ENCODE peak calls at places on chromosomes 5 and 9, in eight cellular contexts. One of them, this sample, is unnamed.

GRCh38 chr5:135505973-135506372 is 29.8 kb downstream of the NEUROG1 start:
- DNase-seq in SK-N-SH: no peak
- DNase-seq in GM12878: no peak
- DNase-seq in Panc1: no peak
- DNase-seq in HCT116: no peak
- DNase-seq in HepG2: no peak
- DNase-seq in stomach: no peak
- DNase-seq in suprapubic skin: no peak
- DNase-seq in this sample: no peak

GRCh38 chr5:177371705-177372533 is 12.3 kb upstream of the SLC34A1 start:
- DNase-seq in SK-N-SH: no peak
- DNase-seq in stomach: no peak
- DNase-seq in HCT116: no peak
- DNase-seq in Panc1: no peak
- DNase-seq in suprapubic skin: no peak
- DNase-seq in GM12878: no peak
- DNase-seq in HepG2: no peak
- DNase-seq in this sample: no peak

GRCh38 chr5:2019716-2020115 is 137.0 kb upstream of the IRX4 start:
- DNase-seq in suprapubic skin: no peak
- DNase-seq in GM12878: no peak
- DNase-seq in SK-N-SH: no peak
- DNase-seq in HCT116: no peak
- DNase-seq in Panc1: no peak
- DNase-seq in stomach: no peak
- DNase-seq in HepG2: no peak
- DNase-seq in this sample: peak; percentile 62

GRCh38 chr5:1402611-1403255 is 42.5 kb downstream of the SLC6A3 start:
- DNase-seq in Panc1: no peak
- DNase-seq in GM12878: no peak
- DNase-seq in suprapubic skin: peak; percentile 52
- DNase-seq in stomach: no peak
- DNase-seq in SK-N-SH: no peak
- DNase-seq in HCT116: no peak
- DNase-seq in HepG2: no peak
- DNase-seq in this sample: no peak

GRCh38 chr5:77957516-77957915 is 181.4 kb upstream of the TBCA start:
- DNase-seq in HepG2: no peak
- DNase-seq in Panc1: no peak
- DNase-seq in HCT116: no peak
- DNase-seq in suprapubic skin: no peak
- DNase-seq in GM12878: no peak
- DNase-seq in stomach: no peak
- DNase-seq in SK-N-SH: no peak
- DNase-seq in this sample: no peak

GRCh38 chr5:71601222-71602026 is 14.3 kb downstream of the MCCC2 start:
- DNase-seq in GM12878: peak; percentile 20
- DNase-seq in HCT116: peak; percentile 95
- DNase-seq in stomach: peak; percentile 54
- DNase-seq in HepG2: peak; percentile 74
- DNase-seq in suprapubic skin: no peak
- DNase-seq in SK-N-SH: peak; percentile 65
- DNase-seq in Panc1: peak; percentile 91
- DNase-seq in this sample: no peak

GRCh38 chr5:1931590-1932138 is 48.9 kb upstream of the IRX4 start:
- DNase-seq in stomach: peak; percentile 39
- DNase-seq in HCT116: no peak
- DNase-seq in GM12878: no peak
- DNase-seq in SK-N-SH: no peak
- DNase-seq in HepG2: no peak
- DNase-seq in Panc1: no peak
- DNase-seq in suprapubic skin: peak; percentile 72
- DNase-seq in this sample: no peak

GRCh38 chr9:3329361-3329760 is 196.4 kb downstream of the RFX3 start:
- DNase-seq in HepG2: no peak
- DNase-seq in GM12878: no peak
- DNase-seq in stomach: no peak
- DNase-seq in Panc1: no peak
- DNase-seq in SK-N-SH: no peak
- DNase-seq in HCT116: no peak
- DNase-seq in suprapubic skin: no peak
- DNase-seq in this sample: no peak

GRCh38 chr5:96743065-96743768 is 64.5 kb downstream of the ERAP1 start:
- DNase-seq in HepG2: no peak
- DNase-seq in SK-N-SH: no peak
- DNase-seq in HCT116: no peak
- DNase-seq in Panc1: no peak
- DNase-seq in GM12878: no peak
- DNase-seq in stomach: no peak
- DNase-seq in suprapubic skin: no peak
- DNase-seq in this sample: no peak

GRCh38 chr5:111072949-111073682 is 1.6 kb downstream of the TSLP start:
- DNase-seq in Panc1: no peak
- DNase-seq in HepG2: no peak
- DNase-seq in HCT116: peak; percentile 19
- DNase-seq in GM12878: no peak
- DNase-seq in suprapubic skin: peak; percentile 75
- DNase-seq in stomach: peak; percentile 28
- DNase-seq in SK-N-SH: peak; percentile 84
- DNase-seq in this sample: no peak

GRCh38 chr9:84759300-84759750 is 89.8 kb downstream of the NTRK2 start:
- DNase-seq in SK-N-SH: no peak
- DNase-seq in HepG2: no peak
- DNase-seq in GM12878: peak; percentile 81
- DNase-seq in suprapubic skin: no peak
- DNase-seq in Panc1: no peak
- DNase-seq in HCT116: no peak
- DNase-seq in stomach: no peak
- DNase-seq in this sample: no peak

GRCh38 chr5:150109921-150110320 is 23.6 kb upstream of the CSF1R start:
- DNase-seq in HepG2: no peak
- DNase-seq in SK-N-SH: no peak
- DNase-seq in HCT116: peak; percentile 40
- DNase-seq in Panc1: no peak
- DNase-seq in stomach: no peak
- DNase-seq in GM12878: no peak
- DNase-seq in suprapubic skin: no peak
- DNase-seq in this sample: no peak

GRCh38 chr5:14415516-14416074 is 166.0 kb upstream of the OTULINL start:
- DNase-seq in GM12878: peak; percentile 41
- DNase-seq in SK-N-SH: no peak
- DNase-seq in HepG2: no peak
- DNase-seq in HCT116: no peak
- DNase-seq in suprapubic skin: no peak
- DNase-seq in Panc1: no peak
- DNase-seq in stomach: no peak
- DNase-seq in this sample: no peak

GRCh38 chr5:43041131-43041668 is 1.1 kb upstream of the ANXA2R start:
- DNase-seq in HCT116: no peak
- DNase-seq in stomach: no peak
- DNase-seq in suprapubic skin: no peak
- DNase-seq in HepG2: no peak
- DNase-seq in GM12878: no peak
- DNase-seq in Panc1: no peak
- DNase-seq in SK-N-SH: no peak
- DNase-seq in this sample: no peak

GRCh38 chr5:137497396-137498290 is 1.5 kb downstream of the SPOCK1 start:
- DNase-seq in HCT116: no peak
- DNase-seq in SK-N-SH: peak; percentile 21
- DNase-seq in HepG2: no peak
- DNase-seq in stomach: no peak
- DNase-seq in GM12878: no peak
- DNase-seq in suprapubic skin: no peak
- DNase-seq in Panc1: no peak
- DNase-seq in this sample: no peak

GRCh38 chr9:31168161-31168560 is 1216.3 kb upstream of the ACO1 start:
- DNase-seq in stomach: no peak
- DNase-seq in GM12878: no peak
- DNase-seq in HCT116: no peak
- DNase-seq in suprapubic skin: no peak
- DNase-seq in Panc1: no peak
- DNase-seq in SK-N-SH: no peak
- DNase-seq in HepG2: no peak
- DNase-seq in this sample: no peak

GRCh38 chr5:176436641-176437040 is 11.5 kb upstream of the FAF2 start:
- DNase-seq in SK-N-SH: no peak
- DNase-seq in stomach: no peak
- DNase-seq in Panc1: no peak
- DNase-seq in HepG2: peak; percentile 55
- DNase-seq in GM12878: no peak
- DNase-seq in suprapubic skin: no peak
- DNase-seq in HCT116: no peak
- DNase-seq in this sample: peak; percentile 3

GRCh38 chr9:21764736-21765245 is 37.6 kb upstream of the MTAP start:
- DNase-seq in Panc1: no peak
- DNase-seq in SK-N-SH: no peak
- DNase-seq in GM12878: no peak
- DNase-seq in HepG2: peak; percentile 1
- DNase-seq in HCT116: no peak
- DNase-seq in suprapubic skin: no peak
- DNase-seq in stomach: no peak
- DNase-seq in this sample: no peak

GRCh38 chr9:21993893-21994525 is at the start of gene CDKN2A:
- DNase-seq in GM12878: no peak
- DNase-seq in Panc1: no peak
- DNase-seq in stomach: peak; percentile 46
- DNase-seq in HepG2: no peak
- DNase-seq in suprapubic skin: no peak
- DNase-seq in SK-N-SH: peak; percentile 79
- DNase-seq in HCT116: no peak
- DNase-seq in this sample: no peak

GRCh38 chr9:70421272-70422180 is 7.1 kb upstream of the KLF9 start:
- DNase-seq in SK-N-SH: no peak
- DNase-seq in GM12878: no peak
- DNase-seq in HCT116: no peak
- DNase-seq in suprapubic skin: peak; percentile 74
- DNase-seq in stomach: no peak
- DNase-seq in HepG2: no peak
- DNase-seq in Panc1: no peak
- DNase-seq in this sample: no peak

DNA sequence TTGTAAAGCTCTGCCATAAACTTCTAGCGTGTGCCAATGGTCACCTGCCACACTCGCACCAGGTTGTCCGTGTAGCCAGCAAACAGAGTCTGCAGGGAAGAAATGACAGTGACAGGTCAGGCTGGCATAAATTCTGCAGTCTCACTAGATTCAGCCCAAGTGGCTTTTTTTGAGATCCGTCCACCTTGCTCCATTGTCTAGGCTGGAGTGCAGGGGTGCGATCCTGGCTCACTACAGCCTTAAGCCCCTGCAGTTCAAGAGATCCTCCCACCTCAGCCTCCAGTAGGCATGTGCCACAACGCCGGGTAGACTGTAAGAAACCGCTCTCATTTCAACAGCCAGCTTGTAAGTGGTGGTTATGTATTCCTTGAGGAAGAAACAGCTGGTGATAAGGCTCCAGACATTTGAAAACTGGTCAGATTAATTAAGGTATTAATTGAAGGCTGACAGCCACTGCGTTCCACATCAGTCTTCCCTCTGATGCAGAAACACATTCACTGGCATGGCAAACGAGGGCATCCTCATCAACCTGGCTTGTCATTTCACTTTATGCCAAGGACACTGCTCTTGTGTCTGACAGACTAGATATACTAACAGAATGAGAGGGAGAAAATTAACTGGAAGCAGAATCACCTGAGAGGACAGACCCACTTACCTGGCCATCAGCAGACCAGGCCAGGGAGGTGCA is 6.6 kb downstream of the RACK1 start:
- DNase-seq in GM12878: no peak
- DNase-seq in HCT116: no peak
- DNase-seq in SK-N-SH: no peak
- DNase-seq in stomach: no peak
- DNase-seq in suprapubic skin: no peak
- DNase-seq in Panc1: no peak
- DNase-seq in HepG2: no peak
- DNase-seq in this sample: no peak
- TF ChIP-seq POLR2AphosphoS5 in GM12878: peak; percentile 28
- TF ChIP-seq POLR2AphosphoS5 in HCT116: no peak
- TF ChIP-seq POLR2AphosphoS5 in SK-N-SH: no peak
- TF ChIP-seq POLR2AphosphoS5 in stomach: no peak
- TF ChIP-seq POLR2AphosphoS5 in suprapubic skin: no peak
- TF ChIP-seq POLR2AphosphoS5 in Panc1: peak; percentile 14
- TF ChIP-seq POLR2AphosphoS5 in HepG2: no peak
- TF ChIP-seq POLR2AphosphoS5 in this sample: no peak

DNA sequence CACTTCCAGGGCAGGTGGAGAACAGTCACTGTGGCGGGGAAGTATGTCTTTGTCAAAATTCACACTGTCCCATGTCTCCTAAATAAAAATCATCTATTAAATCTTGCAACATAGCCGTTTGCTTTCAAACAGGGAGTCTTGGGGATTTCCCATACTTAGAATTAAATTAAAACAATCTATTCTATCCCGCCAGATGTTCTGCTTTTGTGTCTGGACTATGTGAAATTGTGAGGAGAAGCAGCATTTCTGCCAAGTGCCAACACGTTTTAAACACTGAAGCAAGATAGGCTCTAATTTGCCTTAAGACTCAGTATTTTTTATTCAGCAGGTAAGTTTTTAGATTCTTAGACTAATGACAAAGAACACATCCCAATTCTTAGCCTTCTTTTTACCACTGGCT is 73.7 kb downstream of the SPATA31C2 start:
- DNase-seq in stomach: no peak
- DNase-seq in suprapubic skin: no peak
- DNase-seq in SK-N-SH: peak; percentile 29
- DNase-seq in Panc1: no peak
- DNase-seq in HepG2: no peak
- DNase-seq in GM12878: no peak
- DNase-seq in HCT116: no peak
- DNase-seq in this sample: no peak
- TF ChIP-seq CTCF in stomach: no peak
- TF ChIP-seq CTCF in suprapubic skin: no peak
- TF ChIP-seq CTCF in SK-N-SH: no peak
- TF ChIP-seq CTCF in Panc1: no peak
- TF ChIP-seq CTCF in HepG2: no peak
- TF ChIP-seq CTCF in GM12878: no peak
- TF ChIP-seq CTCF in HCT116: no peak
- TF ChIP-seq CTCF in this sample: no peak

GRCh38 chr9:93814561-93814960 is 140.6 kb downstream of the BARX1 start:
- DNase-seq in GM12878: no peak
- DNase-seq in suprapubic skin: peak; percentile 31
- DNase-seq in stomach: no peak
- DNase-seq in SK-N-SH: peak; percentile 38
- DNase-seq in HCT116: no peak
- DNase-seq in HepG2: no peak
- DNase-seq in Panc1: no peak
- DNase-seq in this sample: no peak
- H3K27me3 ChIP-seq in GM12878: no peaks in the 10 kb centered on the region
- H3K27me3 ChIP-seq in suprapubic skin: peaks cover 53% of the 10 kb centered on the region
- H3K27me3 ChIP-seq in stomach: peaks cover 41% of the 10 kb centered on the region
- H3K27me3 ChIP-seq in SK-N-SH: no peaks in the 10 kb centered on the region
- H3K27me3 ChIP-seq in HCT116: peaks cover 20% of the 10 kb centered on the region
- H3K27me3 ChIP-seq in HepG2: peaks cover 25% of the 10 kb centered on the region
- H3K27me3 ChIP-seq in Panc1: peaks cover 2% of the 10 kb centered on the region
- H3K27me3 ChIP-seq in this sample: no peaks in the 10 kb centered on the region

DNA sequence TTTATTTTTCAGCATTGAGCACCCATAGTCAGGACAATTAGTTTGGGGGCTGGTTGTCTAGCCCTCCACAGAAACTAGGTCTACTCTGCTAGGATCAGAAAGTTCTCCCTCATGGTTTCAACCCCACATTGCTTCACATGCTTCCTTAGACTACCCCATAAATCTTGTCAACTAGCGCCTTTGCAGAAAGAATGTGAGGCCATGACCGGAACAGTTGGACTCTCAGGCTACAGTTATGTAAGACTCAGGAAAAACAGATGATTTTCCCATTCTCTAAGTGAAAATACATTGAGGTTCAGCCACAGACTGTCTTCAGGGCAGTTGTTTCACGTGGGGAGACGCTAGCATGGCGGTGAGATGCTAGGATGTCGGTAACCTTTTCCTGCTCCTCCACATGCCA is 255.6 kb downstream of the NR3C1 start:
- DNase-seq in HepG2: no peak
- DNase-seq in Panc1: no peak
- DNase-seq in GM12878: no peak
- DNase-seq in stomach: no peak
- DNase-seq in suprapubic skin: no peak
- DNase-seq in HCT116: no peak
- DNase-seq in SK-N-SH: no peak
- DNase-seq in this sample: no peak
- TF ChIP-seq POLR2AphosphoS5 in HepG2: no peak
- TF ChIP-seq POLR2AphosphoS5 in Panc1: no peak
- TF ChIP-seq POLR2AphosphoS5 in GM12878: no peak
- TF ChIP-seq POLR2AphosphoS5 in stomach: peak; percentile 47
- TF ChIP-seq POLR2AphosphoS5 in suprapubic skin: no peak
- TF ChIP-seq POLR2AphosphoS5 in HCT116: no peak
- TF ChIP-seq POLR2AphosphoS5 in SK-N-SH: no peak
- TF ChIP-seq POLR2AphosphoS5 in this sample: peak; percentile 31

This sample was measured in vagina.